ENCODE peak calls at places on chromosome 1, in six cellular contexts. Z is endodermal cell; L is breast epithelium; M is prostate gland; S is ovary; C is CD4-positive, alpha-beta memory T cell. G is an unnamed sample.

GRCh38 chr1:31201871-31202270 is 37.8 kb downstream of the NKAIN1 start:
- DNase-seq in Z (no peak), L (no peak), M (no peak), S (no peak), C (no peak), G (no peak)

GRCh38 chr1:247297263-247298123 is 34.2 kb downstream of the ZNF496 start:
- DNase-seq in Z (peak; percentile 50), L (no peak), M (no peak), S (no peak), C (no peak), G (no peak)

GRCh38 chr1:223363057-223363855 is 720 bp downstream of the SUSD4 start:
- DNase-seq in Z (peak; percentile 80), L (no peak), M (no peak), S (peak; percentile 72), C (peak; percentile 9), G (no peak)

GRCh38 chr1:230156068-230156467 is 89.0 kb downstream of the GALNT2 start:
- DNase-seq in Z (no peak), L (no peak), M (no peak), S (no peak), C (no peak), G (no peak)

GRCh38 chr1:223029985-223030769 is 112.9 kb downstream of the TLR5 start:
- DNase-seq in Z (peak; percentile 94), L (no peak), M (no peak), S (no peak), C (no peak), G (no peak)

GRCh38 chr1:77282187-77282865 is 507 bp downstream of the AK5 start:
- DNase-seq in Z (peak; percentile 83), L (no peak), M (no peak), S (no peak), C (peak; percentile 32), G (no peak)

GRCh38 chr1:42155362-42155761 is 2.2 kb downstream of the GUCA2B start:
- DNase-seq in Z (peak; percentile 31), L (no peak), M (no peak), S (no peak), C (no peak), G (no peak)

GRCh38 chr1:183416850-183417690 is 1.1 kb downstream of the NMNAT2 start:
- DNase-seq in Z (peak; percentile 95), L (peak; percentile 32), M (peak; percentile 17), S (peak; percentile 59), C (peak; percentile 31), G (no peak)

GRCh38 chr1:151540982-151541377 is 871 bp downstream of the TUFT1 start:
- DNase-seq in Z (peak; percentile 84), L (no peak), M (no peak), S (no peak), C (no peak), G (no peak)

GRCh38 chr1:108511764-108512163 is 48.1 kb upstream of the EEIG2 start:
- DNase-seq in Z (no peak), L (no peak), M (no peak), S (no peak), C (no peak), G (no peak)
- H3K27ac ChIP-seq in Z (no peak overlapping the region), L (no peak overlapping the region), M (no peak overlapping the region), S (no peak overlapping the region), C (no peak overlapping the region), G (no peak overlapping the region)

GRCh38 chr1:155931332-155932038 is 2.7 kb downstream of the KHDC4 start:
- DNase-seq in Z (no peak), L (no peak), M (no peak), S (no peak), C (no peak), G (no peak)
- H3K27ac ChIP-seq in Z (no peak overlapping the region), L (peak overlapping the region; percentile 23), M (no peak overlapping the region), S (no peak overlapping the region), C (peak overlapping the region; percentile 24), G (peak overlapping the region; percentile 42)

GRCh38 chr1:109570414-109570813 is 22.0 kb downstream of the GNAI3 start:
- DNase-seq in Z (no peak), L (no peak), M (peak; percentile 49), S (no peak), C (no peak), G (no peak)

GRCh38 chr1:109566982-109567381 is 18.6 kb downstream of the GNAI3 start:
- DNase-seq in Z (no peak), L (no peak), M (no peak), S (no peak), C (no peak), G (no peak)

GRCh38 chr1:109567823-109568222 is 19.4 kb downstream of the GNAI3 start:
- DNase-seq in Z (no peak), L (no peak), M (no peak), S (no peak), C (no peak), G (no peak)

GRCh38 chr1:109565241-109565640 is 16.8 kb downstream of the GNAI3 start:
- DNase-seq in Z (no peak), L (no peak), M (no peak), S (no peak), C (no peak), G (no peak)

GRCh38 chr1:109569323-109569722 is 20.9 kb downstream of the GNAI3 start:
- DNase-seq in Z (no peak), L (no peak), M (no peak), S (no peak), C (no peak), G (no peak)
- H3K27ac ChIP-seq in Z (no peak overlapping the region), L (no peak overlapping the region), M (no peak overlapping the region), S (no peak overlapping the region), C (no peak overlapping the region), G (no peak overlapping the region)

GRCh38 chr1:211577277-211577825 is 1.6 kb downstream of the SLC30A1 start:
- DNase-seq in Z (no peak), L (no peak), M (no peak), S (no peak), C (no peak), G (no peak)
- H3K27ac ChIP-seq in Z (no peak overlapping the region), L (peak overlapping the region; percentile 97), M (peak overlapping the region; percentile 95), S (no peak overlapping the region), C (peak overlapping the region; percentile 76), G (peak overlapping the region; percentile 96)

GRCh38 chr1:52634111-52634510 is 1.1 kb downstream of the SHISAL2A start:
- DNase-seq in Z (no peak), L (no peak), M (no peak), S (no peak), C (peak; percentile 7), G (no peak)

GRCh38 chr1:52632732-52633290 is at the start of gene SHISAL2A:
- DNase-seq in Z (peak; percentile 87), L (no peak), M (no peak), S (peak; percentile 27), C (peak; percentile 75), G (no peak)

GRCh38 chr1:52635321-52636089 is 2.5 kb downstream of the SHISAL2A start:
- DNase-seq in Z (no peak), L (no peak), M (no peak), S (no peak), C (peak; percentile 34), G (no peak)

GRCh38 chr1:52631759-52632331 is 1.1 kb upstream of the SHISAL2A start:
- DNase-seq in Z (peak; percentile 47), L (no peak), M (no peak), S (no peak), C (no peak), G (no peak)

GRCh38 chr1:52633291-52633754 is 355 bp downstream of the SHISAL2A start:
- DNase-seq in Z (peak; percentile 85), L (no peak), M (no peak), S (no peak), C (no peak), G (no peak)
- H3K27ac ChIP-seq in Z (no peak overlapping the region), L (no peak overlapping the region), M (no peak overlapping the region), S (no peak overlapping the region), C (peak overlapping the region; percentile 85), G (no peak overlapping the region)

GRCh38 chr1:200153277-200154055 is 126.0 kb downstream of the NR5A2 start:
- DNase-seq in Z (no peak), L (no peak), M (no peak), S (no peak), C (peak; percentile 35), G (no peak)
- H3K27ac ChIP-seq in Z (no peak overlapping the region), L (no peak overlapping the region), M (no peak overlapping the region), S (no peak overlapping the region), C (peak overlapping the region; percentile 55), G (no peak overlapping the region)

G was measured in thoracic aorta.